ENCODE peak calls at places on chromosomes 11 and 22, in five cellular contexts. One of them, this sample, is unnamed.

GRCh38 chr22:37777122-37777687 is 30.5 kb upstream of the GCAT start:
- DNase-seq in Kasumi-1: peak
- DNase-seq in left colon: peak
- DNase-seq in stimulated activated effector memory CD8-positive, alpha-beta T cell treated with anti-CD3 and anti-CD28 coated beads, Interleukin-12 subunit alpha, Interleukin-12 subunit beta, amount 100 ng/mL, for 72 hours: no peak
- DNase-seq in hepatic stellate cell: peak
- DNase-seq in this sample: peak

GRCh38 chr11:72012091-72012630 is 13.5 kb downstream of the IL18BP start:
- DNase-seq in Kasumi-1: no peak
- DNase-seq in left colon: no peak
- DNase-seq in stimulated activated effector memory CD8-positive, alpha-beta T cell treated with anti-CD3 and anti-CD28 coated beads, Interleukin-12 subunit alpha, Interleukin-12 subunit beta, amount 100 ng/mL, for 72 hours: no peak
- DNase-seq in hepatic stellate cell: no peak
- DNase-seq in this sample: no peak

GRCh38 chr22:31278643-31279326 is 13.5 kb downstream of the PIK3IP1 start:
- DNase-seq in Kasumi-1: no peak
- DNase-seq in left colon: no peak
- DNase-seq in stimulated activated effector memory CD8-positive, alpha-beta T cell treated with anti-CD3 and anti-CD28 coated beads, Interleukin-12 subunit alpha, Interleukin-12 subunit beta, amount 100 ng/mL, for 72 hours: no peak
- DNase-seq in hepatic stellate cell: no peak
- DNase-seq in this sample: no peak

GRCh38 chr11:119615003-119615878 is 113.8 kb downstream of the NECTIN1 start:
- DNase-seq in Kasumi-1: no peak
- DNase-seq in left colon: no peak
- DNase-seq in stimulated activated effector memory CD8-positive, alpha-beta T cell treated with anti-CD3 and anti-CD28 coated beads, Interleukin-12 subunit alpha, Interleukin-12 subunit beta, amount 100 ng/mL, for 72 hours: no peak
- DNase-seq in hepatic stellate cell: peak
- DNase-seq in this sample: peak

GRCh38 chr11:66281001-66281400 is 3.0 kb downstream of the CNIH2 start:
- DNase-seq in Kasumi-1: no peak
- DNase-seq in left colon: no peak
- DNase-seq in stimulated activated effector memory CD8-positive, alpha-beta T cell treated with anti-CD3 and anti-CD28 coated beads, Interleukin-12 subunit alpha, Interleukin-12 subunit beta, amount 100 ng/mL, for 72 hours: no peak
- DNase-seq in hepatic stellate cell: no peak
- DNase-seq in this sample: no peak

GRCh38 chr11:27558401-27558800 is 51.8 kb upstream of the LIN7C start:
- DNase-seq in Kasumi-1: no peak
- DNase-seq in left colon: no peak
- DNase-seq in stimulated activated effector memory CD8-positive, alpha-beta T cell treated with anti-CD3 and anti-CD28 coated beads, Interleukin-12 subunit alpha, Interleukin-12 subunit beta, amount 100 ng/mL, for 72 hours: no peak
- DNase-seq in hepatic stellate cell: no peak
- DNase-seq in this sample: no peak

GRCh38 chr22:27247691-27248434 is 553.7 kb downstream of the MN1 start:
- DNase-seq in Kasumi-1: no peak
- DNase-seq in left colon: no peak
- DNase-seq in stimulated activated effector memory CD8-positive, alpha-beta T cell treated with anti-CD3 and anti-CD28 coated beads, Interleukin-12 subunit alpha, Interleukin-12 subunit beta, amount 100 ng/mL, for 72 hours: no peak
- DNase-seq in hepatic stellate cell: no peak
- DNase-seq in this sample: peak

GRCh38 chr11:23590909-23591308 is 730.6 kb upstream of the CCDC179 start:
- DNase-seq in Kasumi-1: no peak
- DNase-seq in left colon: no peak
- DNase-seq in stimulated activated effector memory CD8-positive, alpha-beta T cell treated with anti-CD3 and anti-CD28 coated beads, Interleukin-12 subunit alpha, Interleukin-12 subunit beta, amount 100 ng/mL, for 72 hours: no peak
- DNase-seq in hepatic stellate cell: no peak
- DNase-seq in this sample: no peak

GRCh38 chr11:103433976-103434375 is 324.8 kb downstream of the DYNC2H1 start:
- DNase-seq in Kasumi-1: no peak
- DNase-seq in left colon: no peak
- DNase-seq in stimulated activated effector memory CD8-positive, alpha-beta T cell treated with anti-CD3 and anti-CD28 coated beads, Interleukin-12 subunit alpha, Interleukin-12 subunit beta, amount 100 ng/mL, for 72 hours: no peak
- DNase-seq in hepatic stellate cell: no peak
- DNase-seq in this sample: no peak

GRCh38 chr11:19853016-19853415 is 140.4 kb downstream of the NAV2 start:
- DNase-seq in Kasumi-1: no peak
- DNase-seq in left colon: no peak
- DNase-seq in stimulated activated effector memory CD8-positive, alpha-beta T cell treated with anti-CD3 and anti-CD28 coated beads, Interleukin-12 subunit alpha, Interleukin-12 subunit beta, amount 100 ng/mL, for 72 hours: no peak
- DNase-seq in hepatic stellate cell: peak
- DNase-seq in this sample: peak

GRCh38 chr22:26587991-26588613 is 1.8 kb downstream of the TPST2 start:
- DNase-seq in Kasumi-1: no peak
- DNase-seq in left colon: no peak
- DNase-seq in stimulated activated effector memory CD8-positive, alpha-beta T cell treated with anti-CD3 and anti-CD28 coated beads, Interleukin-12 subunit alpha, Interleukin-12 subunit beta, amount 100 ng/mL, for 72 hours: no peak
- DNase-seq in hepatic stellate cell: peak
- DNase-seq in this sample: peak

GRCh38 chr22:19488884-19489843 is 9.4 kb downstream of the CDC45 start:
- DNase-seq in Kasumi-1: peak
- DNase-seq in left colon: no peak
- DNase-seq in stimulated activated effector memory CD8-positive, alpha-beta T cell treated with anti-CD3 and anti-CD28 coated beads, Interleukin-12 subunit alpha, Interleukin-12 subunit beta, amount 100 ng/mL, for 72 hours: no peak
- DNase-seq in hepatic stellate cell: peak
- DNase-seq in this sample: peak

GRCh38 chr11:35553831-35554230 is 28.4 kb upstream of the PAMR1 start:
- DNase-seq in Kasumi-1: no peak
- DNase-seq in left colon: no peak
- DNase-seq in stimulated activated effector memory CD8-positive, alpha-beta T cell treated with anti-CD3 and anti-CD28 coated beads, Interleukin-12 subunit alpha, Interleukin-12 subunit beta, amount 100 ng/mL, for 72 hours: no peak
- DNase-seq in hepatic stellate cell: peak
- DNase-seq in this sample: peak

This sample was measured in AG08395.